ENCODE peak calls at places on chromosomes 12 and 14, in five cellular contexts. V is fibroblast of lung, L is body of pancreas, S is esophagus squamous epithelium, X is mammary epithelial cell. B is an unnamed sample. For H3K36me3, H3K4me1 and H3K9me3, the result is how much of the 10 kb centered on the place peaks cover.

GRCh38 chr12:9721394-9722092 is 11.4 kb downstream of the CLECL1 start:
- DNase-seq in V (peak), L (no peak), S (no peak), X (no peak), B (no peak)

GRCh38 chr12:12890492-12890814 is 909 bp upstream of the GPRC5A start:
- DNase-seq in V (peak), L (peak), S (no peak), X (no peak), B (no peak)

GRCh38 chr14:92973265-92973797 is 50.4 kb downstream of the CHGA start:
- DNase-seq in V (peak), L (peak), S (no peak), X (peak), B (peak)

GRCh38 chr14:79248131-79248530 is 963.2 kb downstream of the DIO2 start:
- DNase-seq in V (no peak), L (no peak), S (no peak), X (no peak), B (no peak)

GRCh38 chr12:11944321-11944720 is 126.4 kb upstream of the BCL2L14 start:
- DNase-seq in V (no peak), L (no peak), S (no peak), X (no peak), B (no peak)

GRCh38 chr14:29148221-29148620 is 381.6 kb downstream of the FOXG1 start:
- DNase-seq in V (no peak), L (no peak), S (no peak), X (no peak), B (no peak)

GRCh38 chr14:100673807-100674154 is 52.9 kb upstream of the DLK1 start:
- DNase-seq in V (no peak), L (no peak), S (no peak), X (no peak), B (no peak)

GRCh38 chr12:52824741-52825410 is 9.2 kb downstream of the KRT79 start:
- DNase-seq in V (no peak), L (no peak), S (no peak), X (no peak), B (no peak)

GRCh38 chr14:44898547-44898946 is 63.2 kb downstream of the KLHL28 start:
- DNase-seq in V (peak), L (no peak), S (no peak), X (no peak), B (peak)

GRCh38 chr14:55773297-55773696 is 193.3 kb downstream of the KTN1 start:
- DNase-seq in V (no peak), L (no peak), S (no peak), X (no peak), B (no peak)

GRCh38 chr14:33755358-33755757 is 195.5 kb downstream of the EGLN3 start:
- DNase-seq in V (no peak), L (no peak), S (no peak), X (peak), B (no peak)

GRCh38 chr14:56487090-56487667 is 92.4 kb upstream of the TMEM260 start:
- DNase-seq in V (peak), L (no peak), S (no peak), X (peak), B (peak)

GRCh38 chr12:109461049-109461845 is 15.9 kb downstream of the KCTD10 start:
- DNase-seq in V (peak), L (peak), S (no peak), X (peak), B (peak)

GRCh38 chr14:85528882-85529585 is 910 bp upstream of the FLRT2 start:
- DNase-seq in V (peak), L (peak), S (no peak), X (peak), B (no peak)

GRCh38 chr14:67940894-67941455 is 121.4 kb downstream of the RAD51B start:
- DNase-seq in V (peak), L (peak), S (no peak), X (peak), B (no peak)

GRCh38 chr12:25960176-25960575 is 1.7 kb downstream of the RASSF8 start:
- DNase-seq in V (peak), L (peak), S (no peak), X (peak), B (no peak)

GRCh38 chr14:53462931-53463778 is 310.0 kb upstream of the DDHD1 start:
- DNase-seq in V (no peak), L (no peak), S (no peak), X (no peak), B (no peak)

GRCh38 chr12:49089831-49090773 is 4.5 kb downstream of the DHH start:
- DNase-seq in V (peak), L (peak), S (no peak), X (peak), B (no peak)

GRCh38 chr12:47237751-47238211 is 158.0 kb upstream of the AMIGO2 start:
- DNase-seq in V (peak), L (no peak), S (no peak), X (no peak), B (no peak)

GRCh38 chr12:124053855-124054254 is 80.8 kb downstream of the ZNF664 start:
- DNase-seq in V (peak), L (peak), S (no peak), X (no peak), B (peak)

GRCh38 chr12:86367137-86367536 is 110.9 kb upstream of the MGAT4C start:
- DNase-seq in V (no peak), L (no peak), S (no peak), X (no peak), B (peak)

GRCh38 chr12:51751657-51752056 is 96.9 kb downstream of the FIGNL2 start:
- DNase-seq in V (peak), L (peak), S (no peak), X (no peak), B (no peak)

GRCh38 chr12:16325426-16325825 is 22.0 kb upstream of the MGST1 start:
- DNase-seq in V (no peak), L (peak), S (no peak), X (no peak), B (peak)

GRCh38 chr12:45725631-45726593 is 3.6 kb upstream of the ARID2 start:
- DNase-seq in V (peak), L (no peak), S (no peak), X (peak), B (peak)

GRCh38 chr12:47977046-47977771 is 13.8 kb downstream of the TMEM106C start:
- DNase-seq in V (no peak), L (no peak), S (no peak), X (peak), B (no peak)

GRCh38 chr12:104602901-104603300 is 146.2 kb downstream of the CHST11 start:
- DNase-seq in V (no peak), L (no peak), S (no peak), X (peak), B (no peak)

GRCh38 chr12:26122681-26123481 is 2.0 kb downstream of the BHLHE41 start:
- DNase-seq in V (peak), L (peak), S (no peak), X (peak), B (peak)

GRCh38 chr12:64609543-64610091 is 678 bp upstream of the RASSF3 start:
- DNase-seq in V (peak), L (no peak), S (no peak), X (peak), B (peak)

GRCh38 chr12:57135939-57136338 is 7.7 kb downstream of the LRP1 start:
- DNase-seq in V (peak), L (no peak), S (no peak), X (no peak), B (no peak)

GRCh38 chr14:99670361-99671229 is 13.5 kb upstream of the CYP46A1 start:
- DNase-seq in V (no peak), L (no peak), S (no peak), X (no peak), B (no peak)

GRCh38 chr12:26126340-26127284 is 1.8 kb upstream of the BHLHE41 start:
- DNase-seq in V (peak), L (peak), S (peak), X (peak), B (peak)

GRCh38 chr12:6235906-6236640 is 35.9 kb downstream of the CD9 start:
- DNase-seq in V (no peak), L (no peak), S (no peak), X (no peak), B (no peak)

GRCh38 chr14:26548431-26548830 is 49.4 kb downstream of the NOVA1 start:
- DNase-seq in V (no peak), L (no peak), S (no peak), X (no peak), B (no peak)

GRCh38 chr12:43285248-43285647 is 266.8 kb downstream of the ADAMTS20 start:
- DNase-seq in V (peak), L (no peak), S (no peak), X (peak), B (no peak)

GRCh38 chr14:93329965-93330608 is 2.7 kb downstream of the BTBD7 start:
- DNase-seq in V (no peak), L (no peak), S (no peak), X (no peak), B (peak)

GRCh38 chr14:100384819-100385813 is 62.0 kb downstream of the SLC25A47 start:
- DNase-seq in V (peak), L (peak), S (no peak), X (peak), B (peak)

GRCh38 chr14:75427482-75428229 is at the start of gene JDP2:
- DNase-seq in V (peak), L (peak), S (no peak), X (peak), B (peak)

DNA sequence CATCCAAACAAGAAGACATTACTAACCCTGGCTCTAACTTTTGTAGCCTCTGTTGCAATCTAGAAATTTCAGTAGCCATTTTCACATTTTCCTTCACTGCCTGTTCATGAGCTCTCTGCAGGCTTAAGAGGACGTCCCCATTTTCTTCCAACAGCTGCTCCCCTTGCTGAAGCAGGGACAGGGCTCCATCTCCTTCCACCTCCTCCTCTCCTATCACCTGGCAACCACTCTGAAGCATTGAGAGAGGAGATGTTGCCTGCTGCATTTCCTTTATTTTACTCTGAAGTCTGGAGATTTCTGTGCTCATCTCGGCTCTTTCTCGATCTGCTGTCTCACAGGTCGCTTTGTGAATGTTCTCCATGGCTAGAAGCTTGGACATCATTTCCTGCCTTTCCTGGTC is 73.3 kb downstream of the NIN start:
- DNase-seq in V (no peak), L (no peak), S (no peak), X (no peak), B (no peak)
- H3K36me3 ChIP-seq in V (under half), L (under half), S (half or more), X (under half), B (under half)

DNA sequence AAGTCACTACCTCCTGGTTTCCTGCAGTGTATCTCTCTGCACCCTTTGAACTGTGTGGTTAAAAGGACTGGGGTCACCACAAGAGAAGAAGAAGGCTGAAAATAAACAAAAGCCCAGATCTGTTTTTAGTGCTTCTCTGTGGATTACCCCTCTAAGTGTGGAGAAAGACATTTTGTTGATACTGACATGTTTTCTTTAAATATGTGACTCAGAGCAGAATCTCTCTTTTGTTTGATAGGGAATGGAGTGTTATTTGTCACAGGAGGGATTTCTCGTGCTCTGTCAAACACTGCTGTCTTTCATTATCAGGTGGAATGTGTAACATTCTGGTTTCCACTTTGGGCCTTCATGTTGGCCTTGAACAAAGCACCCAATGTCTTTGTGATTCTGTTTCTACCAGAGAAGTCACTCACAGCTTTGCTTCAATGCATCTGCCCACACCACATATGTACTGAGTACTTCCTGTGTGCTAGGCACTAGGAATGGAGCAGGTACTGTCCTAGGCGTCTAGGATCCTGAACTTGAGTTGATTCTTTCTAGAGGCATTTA is 82.1 kb downstream of the PLXNC1 start:
- DNase-seq in V (peak), L (no peak), S (no peak), X (no peak), B (no peak)
- H3K4me1 ChIP-seq in V (under half), L (under half), S (under half), X (under half), B (under half)

GRCh38 chr14:21264025-21264801 is 5.0 kb downstream of the HNRNPC start:
- DNase-seq in V (peak), L (no peak), S (no peak), X (peak), B (peak)

GRCh38 chr14:21269252-21270046 is at the start of gene HNRNPC:
- DNase-seq in V (peak), L (peak), S (peak), X (peak), B (peak)

GRCh38 chr14:21267431-21267845 is 1.8 kb downstream of the HNRNPC start:
- DNase-seq in V (no peak), L (no peak), S (no peak), X (peak), B (no peak)

GRCh38 chr14:21268612-21269251 is 510 bp downstream of the HNRNPC start:
- DNase-seq in V (peak), L (peak), S (no peak), X (peak), B (peak)

GRCh38 chr14:21267886-21268611 is 1.2 kb downstream of the HNRNPC start:
- DNase-seq in V (no peak), L (peak), S (no peak), X (peak), B (peak)
- H3K9me3 ChIP-seq in V (under half), L (under half), S (under half), X (under half), B (under half)

GRCh38 chr12:132658149-132658905 is 28.8 kb downstream of the POLE start:
- DNase-seq in V (no peak), L (no peak), S (no peak), X (no peak), B (no peak)

GRCh38 chr12:132659146-132659545 is 28.0 kb downstream of the POLE start:
- DNase-seq in V (no peak), L (no peak), S (no peak), X (no peak), B (no peak)

GRCh38 chr12:132661972-132662371 is 25.2 kb downstream of the POLE start:
- DNase-seq in V (no peak), L (no peak), S (no peak), X (no peak), B (no peak)

GRCh38 chr12:132657004-132657727 is 30.0 kb downstream of the POLE start:
- DNase-seq in V (no peak), L (no peak), S (no peak), X (no peak), B (peak)

DNA sequence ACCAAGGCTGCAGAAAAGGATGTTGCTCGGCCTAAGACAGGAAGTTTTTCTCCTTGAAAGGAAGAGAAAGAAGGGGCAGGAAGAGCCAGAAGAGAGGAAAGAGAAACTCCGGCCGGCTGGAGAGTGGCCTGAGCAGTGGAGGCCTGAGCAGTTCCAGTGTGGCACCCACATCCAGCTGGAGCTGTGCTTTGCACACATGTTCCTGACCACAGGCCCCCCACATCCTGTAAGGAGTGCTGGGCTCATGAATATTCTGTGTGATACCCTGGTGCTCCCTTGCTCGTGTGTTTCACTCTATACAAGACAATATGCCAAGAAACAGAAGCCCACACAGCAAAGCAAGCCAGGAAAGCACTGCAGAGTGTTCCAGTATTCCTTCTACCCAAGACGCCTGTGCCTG is 27.1 kb downstream of the POLE start:
- DNase-seq in V (no peak), L (no peak), S (no peak), X (no peak), B (no peak)
- H3K36me3 ChIP-seq in V (under half), L (under half), S (half or more), X (under half), B (under half)

GRCh38 chr14:22420598-22421186 is 168.3 kb downstream of the DAD1 start:
- DNase-seq in V (peak), L (no peak), S (no peak), X (no peak), B (no peak)
- H3K4me1 ChIP-seq in V (under half), L (under half), S (under half), X (under half), B (under half)

GRCh38 chr12:34218193-34219045 is 196.1 kb downstream of the ALG10 start:
- DNase-seq in V (peak), L (peak), S (no peak), X (peak), B (peak)
- H3K9me3 ChIP-seq in V (under half), L (under half), S (under half), X (under half), B (under half)